ENCODE peak calls at places on chromosomes 4 and X, in seven cellular contexts. X is adrenal gland, H is suprapubic skin, S is choroid plexus epithelial cell, U is astrocyte of the spinal cord, O is breast epithelium, B is AG04450. Q is an unnamed sample.

GRCh38 chr4:138291431-138291830 is 49.3 kb upstream of the SLC7A11 start:
- DNase-seq in U (no peak), O (no peak), B (no peak), X (no peak), H (no peak), S (no peak), Q (no peak)

GRCh38 chr4:109123952-109124351 is 178.5 kb downstream of the COL25A1 start:
- DNase-seq in B (no peak), H (no peak), O (no peak), S (no peak), U (no peak), X (no peak), Q (no peak)

GRCh38 chrX:130304587-130305368 is 34.9 kb upstream of the SLC25A14 start:
- DNase-seq in O (no peak), U (no peak), S (no peak), H (no peak), X (no peak), B (no peak), Q (no peak)

GRCh38 chr4:25837107-25837506 is 25.7 kb downstream of the SEL1L3 start:
- DNase-seq in S (no peak), X (no peak), O (no peak), H (no peak), U (no peak), B (no peak), Q (no peak)

GRCh38 chrX:107686792-107687191 is 58.5 kb downstream of the PRPS1 start:
- DNase-seq in B (no peak), H (peak), U (peak), X (no peak), S (peak), O (no peak), Q (no peak)

GRCh38 chr4:85376285-85376684 is 98.7 kb upstream of the ARHGAP24 start:
- DNase-seq in X (no peak), O (no peak), H (no peak), B (no peak), U (no peak), S (no peak), Q (no peak)

GRCh38 chr4:114780205-114780604 is 181.6 kb downstream of the UGT8 start:
- DNase-seq in O (no peak), B (no peak), S (peak), H (no peak), X (no peak), U (peak), Q (no peak)

GRCh38 chr4:15682790-15683495 is 1.3 kb downstream of the FAM200B start:
- DNase-seq in H (no peak), O (no peak), S (peak), B (no peak), X (no peak), U (no peak), Q (no peak)

GRCh38 chr4:56860781-56861180 is 39.3 kb upstream of the SPINK2 start:
- DNase-seq in S (no peak), B (no peak), X (no peak), O (no peak), H (no peak), U (no peak), Q (no peak)

GRCh38 chrX:103565197-103565596 is 20.1 kb upstream of the TCEAL4 start:
- DNase-seq in O (no peak), B (no peak), X (no peak), H (no peak), U (no peak), S (no peak), Q (no peak)

GRCh38 chr4:84971319-84971932 is 4.9 kb upstream of the WDFY3 start:
- DNase-seq in U (peak), B (no peak), S (peak), H (no peak), X (no peak), O (no peak), Q (no peak)

GRCh38 chrX:97045470-97045869 is 161.8 kb downstream of the RPA4 start:
- DNase-seq in H (no peak), B (no peak), S (no peak), U (no peak), O (no peak), X (no peak), Q (no peak)

GRCh38 chrX:107823456-107823855 is 2.2 kb upstream of the MID2 start:
- DNase-seq in X (no peak), S (peak), H (no peak), O (no peak), U (peak), B (peak), Q (peak)

GRCh38 chr4:42397256-42397634 is at the start of gene SHISA3:
- DNase-seq in B (no peak), H (no peak), U (peak), X (peak), S (no peak), O (no peak), Q (no peak)

GRCh38 chrX:134469481-134469880 is 9.5 kb downstream of the HPRT1 start:
- DNase-seq in B (peak), X (no peak), O (no peak), H (no peak), U (peak), S (peak), Q (no peak)

GRCh38 chrX:66914082-66914481 is 275.2 kb upstream of the EDA2R start:
- DNase-seq in H (no peak), O (no peak), B (no peak), X (peak), U (no peak), S (peak), Q (no peak)

GRCh38 chrX:100373673-100374072 is 36.4 kb downstream of the PCDH19 start:
- DNase-seq in U (no peak), B (no peak), H (no peak), X (no peak), S (no peak), O (no peak), Q (no peak)

GRCh38 chr4:25667931-25668557 is 12.4 kb downstream of the SLC34A2 start:
- DNase-seq in O (no peak), S (peak), H (no peak), U (no peak), X (no peak), B (no peak), Q (no peak)

GRCh38 chr4:82588871-82589270 is 27.1 kb upstream of the TMEM150C start:
- DNase-seq in B (no peak), H (no peak), X (no peak), S (no peak), U (no peak), O (no peak), Q (no peak)

GRCh38 chr4:117773067-117773946 is 261.0 kb upstream of the NDST3 start:
- DNase-seq in B (no peak), U (no peak), X (no peak), H (no peak), O (no peak), S (no peak), Q (no peak)

GRCh38 chr4:65724973-65725372 is 54.7 kb upstream of the EPHA5 start:
- DNase-seq in O (no peak), H (no peak), B (no peak), S (no peak), X (no peak), U (no peak), Q (no peak)

GRCh38 chrX:152619897-152620296 is 17.8 kb upstream of the GABRQ start:
- DNase-seq in O (no peak), X (no peak), H (no peak), B (no peak), U (no peak), S (no peak), Q (no peak)

GRCh38 chr4:177737387-177737965 is 295.2 kb upstream of the AGA start:
- DNase-seq in B (no peak), U (peak), S (no peak), X (no peak), O (no peak), H (no peak), Q (no peak)

GRCh38 chrX:69152398-69152797 is 12.9 kb downstream of the PJA1 start:
- DNase-seq in H (no peak), B (no peak), O (peak), U (no peak), S (no peak), X (peak), Q (no peak)

GRCh38 chrX:118824173-118824782 is 654 bp downstream of the ZCCHC12 start:
- DNase-seq in U (no peak), X (no peak), H (no peak), B (no peak), S (no peak), O (no peak), Q (no peak)

GRCh38 chr4:7103599-7104365 is 35.9 kb upstream of the GRPEL1 start:
- DNase-seq in U (no peak), B (no peak), S (no peak), X (peak), O (no peak), H (peak), Q (no peak)

GRCh38 chrX:30489323-30489722 is 88.2 kb downstream of the TASL start:
- DNase-seq in S (no peak), X (peak), U (no peak), O (no peak), B (no peak), H (no peak), Q (no peak)
- TF ChIP-seq CTCF in S (peak), X (no peak), U (no peak), O (no peak), B (no peak), H (no peak), Q (no peak)

GRCh38 chr4:54061067-54061466 is 3.3 kb downstream of the CHIC2 start:
- DNase-seq in X (no peak), S (no peak), O (no peak), B (no peak), H (no peak), U (no peak), Q (no peak)
- H3K4me3 ChIP-seq in X (peak), S (peak), O (no peak), B (peak), H (peak), U (no peak), Q (no peak)

GRCh38 chr4:144667500-144667899 is 21.5 kb downstream of the HHIP start:
- DNase-seq in X (no peak), O (no peak), U (peak), S (peak), H (no peak), B (no peak), Q (no peak)
- TF ChIP-seq CTCF in X (no peak), O (no peak), U (no peak), S (no peak), H (no peak), B (no peak), Q (no peak)

DNA sequence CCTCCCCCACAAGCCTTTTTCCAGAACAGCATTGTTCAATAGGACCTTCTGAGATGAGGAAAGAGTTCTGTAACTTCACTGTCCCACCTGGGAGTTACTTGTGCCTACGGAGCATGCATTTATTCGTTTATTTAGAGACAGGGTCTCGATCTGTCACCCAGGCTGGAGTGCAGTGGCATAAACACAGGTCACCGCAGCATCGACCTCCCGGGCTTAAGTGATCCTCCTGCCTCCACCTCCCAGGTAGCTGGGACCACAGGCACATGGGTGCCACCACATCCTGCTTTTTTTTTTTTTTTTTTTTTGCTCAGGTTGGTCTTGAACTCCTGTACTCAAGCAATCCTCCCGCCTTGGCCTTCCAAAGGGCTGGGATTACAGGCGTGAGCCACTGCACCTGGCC is 2.9 kb downstream of the MAP3K15 start:
- DNase-seq in B (no peak), O (no peak), S (no peak), X (no peak), H (no peak), U (no peak), Q (no peak)
- H3K4me3 ChIP-seq in B (no peak), O (no peak), S (no peak), X (no peak), H (no peak), U (no peak), Q (no peak)

GRCh38 chr4:102732678-102733445 is 27.9 kb downstream of the MANBA start:
- DNase-seq in U (no peak), X (no peak), S (no peak), H (no peak), B (no peak), O (no peak), Q (no peak)

GRCh38 chr4:102734591-102735385 is 26.0 kb downstream of the MANBA start:
- DNase-seq in B (no peak), X (peak), S (peak), H (no peak), U (peak), O (no peak), Q (no peak)

GRCh38 chr4:102734116-102734515 is 26.7 kb downstream of the MANBA start:
- DNase-seq in S (no peak), H (no peak), X (no peak), B (no peak), O (no peak), U (no peak), Q (no peak)

GRCh38 chr4:102735578-102735977 is 25.2 kb downstream of the MANBA start:
- DNase-seq in B (no peak), U (no peak), S (no peak), H (no peak), O (no peak), X (no peak), Q (no peak)

DNA sequence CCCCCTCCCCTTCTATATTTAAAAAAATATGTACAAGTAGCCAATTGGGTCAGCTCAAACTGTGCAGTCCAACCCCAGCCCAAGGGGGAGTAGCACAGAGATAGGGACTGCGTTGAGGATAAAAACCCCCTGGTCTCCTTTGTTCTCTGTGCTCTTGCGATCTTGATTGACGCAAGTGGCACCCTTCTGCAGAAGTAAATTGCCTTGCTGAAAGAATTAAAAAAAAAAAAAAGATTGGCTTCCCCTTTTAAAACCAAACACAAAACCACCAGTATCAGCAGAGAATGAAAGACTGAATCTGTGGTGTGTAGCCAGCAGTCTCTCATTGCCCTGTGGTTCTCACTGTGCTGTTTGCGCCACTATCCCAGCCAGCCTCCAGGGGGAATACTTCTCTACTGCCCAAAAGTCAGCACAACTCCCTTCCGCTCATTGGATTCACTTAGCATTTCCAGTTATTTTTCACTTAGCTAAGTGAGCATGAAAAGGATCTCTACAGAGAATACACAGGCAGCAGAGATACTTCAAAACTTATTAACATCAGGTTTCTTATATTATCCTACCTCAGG is 29.7 kb downstream of the MANBA start:
- DNase-seq in U (no peak), X (no peak), O (no peak), B (no peak), H (no peak), S (no peak), Q (no peak)
- TF ChIP-seq CTCF in U (peak), X (no peak), O (no peak), B (peak), H (no peak), S (peak), Q (no peak)

GRCh38 chr4:153258750-153259149 is 54.5 kb downstream of the TRIM2 start:
- DNase-seq in O (no peak), H (no peak), X (no peak), U (no peak), S (no peak), B (no peak), Q (no peak)

GRCh38 chr4:153259679-153260078 is 55.4 kb downstream of the TRIM2 start:
- DNase-seq in S (no peak), B (no peak), O (no peak), H (no peak), X (no peak), U (no peak), Q (no peak)

GRCh38 chr4:153257966-153258365 is 53.7 kb downstream of the TRIM2 start:
- DNase-seq in B (no peak), X (no peak), H (no peak), U (no peak), S (no peak), O (no peak), Q (no peak)

GRCh38 chr4:153255233-153255632 is 51.0 kb downstream of the TRIM2 start:
- DNase-seq in S (no peak), U (no peak), O (no peak), X (no peak), H (no peak), B (no peak), Q (no peak)

GRCh38 chr4:153257151-153257620 is 52.9 kb downstream of the TRIM2 start:
- DNase-seq in O (no peak), X (no peak), B (peak), U (peak), H (no peak), S (peak), Q (no peak)
- H3K4me3 ChIP-seq in O (no peak), X (no peak), B (peak), U (peak), H (no peak), S (peak), Q (peak)

GRCh38 chr4:139461022-139461421 is 7.1 kb downstream of the RAB33B start:
- DNase-seq in H (no peak), B (no peak), O (no peak), X (no peak), S (no peak), U (no peak), Q (no peak)
- TF ChIP-seq CTCF in H (no peak), B (no peak), O (no peak), X (no peak), S (no peak), U (no peak), Q (no peak)

GRCh38 chr4:75723117-75723801 is 1.1 kb upstream of the USO1 start:
- DNase-seq in O (no peak), B (no peak), H (no peak), X (no peak), S (peak), U (peak), Q (no peak)
- H3K4me3 ChIP-seq in O (peak), B (peak), H (peak), X (peak), S (peak), U (peak), Q (peak)

GRCh38 chr4:123399638-123400358 is 3.2 kb downstream of the SPRY1 start:
- DNase-seq in S (peak), U (peak), H (no peak), O (no peak), B (no peak), X (no peak), Q (no peak)
- TF ChIP-seq CTCF in S (no peak), U (no peak), H (no peak), O (no peak), B (no peak), X (no peak), Q (no peak)

Q was measured in AG04449.